ENCODE peak calls at places on chromosome 16, in four cellular contexts. One of them, this sample, is unnamed.

GRCh38 chr16:1363501-1364041 is 11.8 kb downstream of the GNPTG start:
- DNase-seq in hypothalamus: peak
- DNase-seq in stimulated activated CD4-positive, alpha-beta T cell treated with anti-CD3 and anti-CD28 coated beads, Interleukin-4, amount 100 ng/mL, for 48 hours: peak
- DNase-seq in posterior vena cava: no peak
- DNase-seq in this sample: peak

GRCh38 chr16:49725651-49726050 is 130.3 kb downstream of the ZNF423 start:
- DNase-seq in hypothalamus: no peak
- DNase-seq in stimulated activated CD4-positive, alpha-beta T cell treated with anti-CD3 and anti-CD28 coated beads, Interleukin-4, amount 100 ng/mL, for 48 hours: no peak
- DNase-seq in posterior vena cava: peak
- DNase-seq in this sample: no peak

GRCh38 chr16:47643610-47644009 is 182.5 kb downstream of the PHKB start:
- DNase-seq in hypothalamus: no peak
- DNase-seq in stimulated activated CD4-positive, alpha-beta T cell treated with anti-CD3 and anti-CD28 coated beads, Interleukin-4, amount 100 ng/mL, for 48 hours: no peak
- DNase-seq in posterior vena cava: no peak
- DNase-seq in this sample: no peak

GRCh38 chr16:85774136-85774535 is 23.2 kb upstream of the C16orf74 start:
- DNase-seq in hypothalamus: no peak
- DNase-seq in stimulated activated CD4-positive, alpha-beta T cell treated with anti-CD3 and anti-CD28 coated beads, Interleukin-4, amount 100 ng/mL, for 48 hours: no peak
- DNase-seq in posterior vena cava: no peak
- DNase-seq in this sample: no peak

GRCh38 chr16:21265104-21265825 is 12.8 kb downstream of the CRYM start:
- DNase-seq in hypothalamus: no peak
- DNase-seq in stimulated activated CD4-positive, alpha-beta T cell treated with anti-CD3 and anti-CD28 coated beads, Interleukin-4, amount 100 ng/mL, for 48 hours: no peak
- DNase-seq in posterior vena cava: no peak
- DNase-seq in this sample: no peak

GRCh38 chr16:89569506-89570341 is 5.8 kb upstream of the CPNE7 start:
- DNase-seq in hypothalamus: no peak
- DNase-seq in stimulated activated CD4-positive, alpha-beta T cell treated with anti-CD3 and anti-CD28 coated beads, Interleukin-4, amount 100 ng/mL, for 48 hours: no peak
- DNase-seq in posterior vena cava: no peak
- DNase-seq in this sample: no peak

GRCh38 chr16:75443301-75443700 is 10.0 kb upstream of the CFDP1 start:
- DNase-seq in hypothalamus: no peak
- DNase-seq in stimulated activated CD4-positive, alpha-beta T cell treated with anti-CD3 and anti-CD28 coated beads, Interleukin-4, amount 100 ng/mL, for 48 hours: no peak
- DNase-seq in posterior vena cava: no peak
- DNase-seq in this sample: no peak

GRCh38 chr16:88628512-88628974 is 9.8 kb upstream of the IL17C start:
- DNase-seq in hypothalamus: no peak
- DNase-seq in stimulated activated CD4-positive, alpha-beta T cell treated with anti-CD3 and anti-CD28 coated beads, Interleukin-4, amount 100 ng/mL, for 48 hours: no peak
- DNase-seq in posterior vena cava: no peak
- DNase-seq in this sample: no peak

GRCh38 chr16:50290856-50291255 is 24.5 kb downstream of the ADCY7 start:
- DNase-seq in hypothalamus: no peak
- DNase-seq in stimulated activated CD4-positive, alpha-beta T cell treated with anti-CD3 and anti-CD28 coated beads, Interleukin-4, amount 100 ng/mL, for 48 hours: no peak
- DNase-seq in posterior vena cava: no peak
- DNase-seq in this sample: no peak

GRCh38 chr16:89374393-89374948 is 115.9 kb downstream of the ANKRD11 start:
- DNase-seq in hypothalamus: peak
- DNase-seq in stimulated activated CD4-positive, alpha-beta T cell treated with anti-CD3 and anti-CD28 coated beads, Interleukin-4, amount 100 ng/mL, for 48 hours: no peak
- DNase-seq in posterior vena cava: no peak
- DNase-seq in this sample: peak

GRCh38 chr16:19601083-19601976 is 45.8 kb downstream of the VPS35L start:
- DNase-seq in hypothalamus: peak
- DNase-seq in stimulated activated CD4-positive, alpha-beta T cell treated with anti-CD3 and anti-CD28 coated beads, Interleukin-4, amount 100 ng/mL, for 48 hours: peak
- DNase-seq in posterior vena cava: no peak
- DNase-seq in this sample: peak